ENCODE peak calls at places on chromosomes 1 and 21, in eight cellular contexts. One of them, this sample, is unnamed.

GRCh38 chr21:21612446-21612845 is 614.2 kb downstream of the NCAM2 start:
- DNase-seq in PC-9: no peak
- DNase-seq in D341Med: no peak
- DNase-seq in SJSA1: no peak
- DNase-seq in T-cell: no peak
- DNase-seq in renal cortical epithelial cell: peak
- DNase-seq in COLO829: peak
- DNase-seq in iris pigment epithelial cell: peak
- DNase-seq in this sample: no peak

GRCh38 chr1:224639426-224639975 is 23.4 kb downstream of the CNIH3 start:
- DNase-seq in renal cortical epithelial cell: no peak
- DNase-seq in T-cell: no peak
- DNase-seq in SJSA1: no peak
- DNase-seq in COLO829: no peak
- DNase-seq in D341Med: no peak
- DNase-seq in iris pigment epithelial cell: no peak
- DNase-seq in PC-9: no peak
- DNase-seq in this sample: no peak

GRCh38 chr1:100036718-100037664 is 67.2 kb downstream of the SLC35A3 start:
- DNase-seq in COLO829: no peak
- DNase-seq in iris pigment epithelial cell: peak
- DNase-seq in T-cell: no peak
- DNase-seq in D341Med: peak
- DNase-seq in PC-9: peak
- DNase-seq in SJSA1: peak
- DNase-seq in renal cortical epithelial cell: peak
- DNase-seq in this sample: no peak

GRCh38 chr1:44119525-44119924 is 904 bp downstream of the KLF17 start:
- DNase-seq in iris pigment epithelial cell: no peak
- DNase-seq in COLO829: no peak
- DNase-seq in T-cell: no peak
- DNase-seq in D341Med: no peak
- DNase-seq in SJSA1: no peak
- DNase-seq in PC-9: no peak
- DNase-seq in renal cortical epithelial cell: no peak
- DNase-seq in this sample: no peak

GRCh38 chr1:36528361-36529349 is 45.9 kb upstream of the CSF3R start:
- DNase-seq in SJSA1: no peak
- DNase-seq in D341Med: no peak
- DNase-seq in T-cell: no peak
- DNase-seq in COLO829: no peak
- DNase-seq in iris pigment epithelial cell: peak
- DNase-seq in PC-9: no peak
- DNase-seq in renal cortical epithelial cell: no peak
- DNase-seq in this sample: no peak

GRCh38 chr1:113073457-113073950 is 506 bp downstream of the LRIG2 start:
- DNase-seq in SJSA1: no peak
- DNase-seq in COLO829: peak
- DNase-seq in PC-9: peak
- DNase-seq in iris pigment epithelial cell: peak
- DNase-seq in renal cortical epithelial cell: peak
- DNase-seq in D341Med: no peak
- DNase-seq in T-cell: no peak
- DNase-seq in this sample: no peak

GRCh38 chr21:34227386-34227852 is 136.4 kb upstream of the KCNE2 start:
- DNase-seq in T-cell: no peak
- DNase-seq in COLO829: no peak
- DNase-seq in SJSA1: no peak
- DNase-seq in iris pigment epithelial cell: peak
- DNase-seq in PC-9: no peak
- DNase-seq in renal cortical epithelial cell: no peak
- DNase-seq in D341Med: no peak
- DNase-seq in this sample: no peak

GRCh38 chr1:39892611-39893595 is 8.8 kb downstream of the MYCL start:
- DNase-seq in T-cell: no peak
- DNase-seq in renal cortical epithelial cell: peak
- DNase-seq in PC-9: peak
- DNase-seq in COLO829: no peak
- DNase-seq in iris pigment epithelial cell: peak
- DNase-seq in D341Med: no peak
- DNase-seq in SJSA1: peak
- DNase-seq in this sample: no peak

GRCh38 chr1:192524223-192524622 is 51.4 kb upstream of the RGS1 start:
- DNase-seq in COLO829: peak
- DNase-seq in T-cell: no peak
- DNase-seq in D341Med: no peak
- DNase-seq in renal cortical epithelial cell: no peak
- DNase-seq in SJSA1: no peak
- DNase-seq in iris pigment epithelial cell: no peak
- DNase-seq in PC-9: no peak
- DNase-seq in this sample: no peak

GRCh38 chr1:226988337-226988672 is 48.2 kb downstream of the COQ8A start:
- DNase-seq in T-cell: no peak
- DNase-seq in D341Med: no peak
- DNase-seq in renal cortical epithelial cell: no peak
- DNase-seq in PC-9: no peak
- DNase-seq in COLO829: no peak
- DNase-seq in iris pigment epithelial cell: no peak
- DNase-seq in SJSA1: no peak
- DNase-seq in this sample: no peak

GRCh38 chr1:36542962-36543515 is 60.3 kb upstream of the CSF3R start:
- DNase-seq in iris pigment epithelial cell: no peak
- DNase-seq in T-cell: no peak
- DNase-seq in COLO829: no peak
- DNase-seq in PC-9: no peak
- DNase-seq in renal cortical epithelial cell: no peak
- DNase-seq in SJSA1: no peak
- DNase-seq in D341Med: no peak
- DNase-seq in this sample: no peak

GRCh38 chr1:201937624-201938212 is 8.6 kb downstream of the LMOD1 start:
- DNase-seq in D341Med: no peak
- DNase-seq in SJSA1: peak
- DNase-seq in renal cortical epithelial cell: peak
- DNase-seq in PC-9: peak
- DNase-seq in COLO829: peak
- DNase-seq in iris pigment epithelial cell: peak
- DNase-seq in T-cell: no peak
- DNase-seq in this sample: no peak

GRCh38 chr1:5513891-5514515 is 478.2 kb downstream of the NPHP4 start:
- DNase-seq in D341Med: no peak
- DNase-seq in COLO829: no peak
- DNase-seq in iris pigment epithelial cell: no peak
- DNase-seq in T-cell: no peak
- DNase-seq in PC-9: no peak
- DNase-seq in SJSA1: no peak
- DNase-seq in renal cortical epithelial cell: peak
- DNase-seq in this sample: no peak

GRCh38 chr1:61083799-61084385 is 1.5 kb downstream of the NFIA start:
- DNase-seq in T-cell: no peak
- DNase-seq in renal cortical epithelial cell: no peak
- DNase-seq in PC-9: no peak
- DNase-seq in D341Med: no peak
- DNase-seq in SJSA1: no peak
- DNase-seq in iris pigment epithelial cell: peak
- DNase-seq in COLO829: no peak
- DNase-seq in this sample: no peak

GRCh38 chr1:39128959-39129358 is 75.5 kb upstream of the MACF1 start:
- DNase-seq in renal cortical epithelial cell: peak
- DNase-seq in iris pigment epithelial cell: no peak
- DNase-seq in SJSA1: no peak
- DNase-seq in COLO829: no peak
- DNase-seq in D341Med: no peak
- DNase-seq in PC-9: peak
- DNase-seq in T-cell: no peak
- DNase-seq in this sample: no peak

GRCh38 chr1:34786521-34787325 is 5.7 kb downstream of the GJB3 start:
- DNase-seq in SJSA1: peak
- DNase-seq in renal cortical epithelial cell: peak
- DNase-seq in PC-9: peak
- DNase-seq in T-cell: peak
- DNase-seq in iris pigment epithelial cell: peak
- DNase-seq in COLO829: peak
- DNase-seq in D341Med: peak
- DNase-seq in this sample: peak

GRCh38 chr1:81982523-81982922 is 181.8 kb downstream of the ADGRL2 start:
- DNase-seq in renal cortical epithelial cell: no peak
- DNase-seq in T-cell: no peak
- DNase-seq in PC-9: no peak
- DNase-seq in D341Med: no peak
- DNase-seq in SJSA1: no peak
- DNase-seq in COLO829: no peak
- DNase-seq in iris pigment epithelial cell: no peak
- DNase-seq in this sample: no peak

GRCh38 chr1:226135709-226136108 is 50.8 kb downstream of the ACBD3 start:
- DNase-seq in T-cell: no peak
- DNase-seq in D341Med: peak
- DNase-seq in renal cortical epithelial cell: no peak
- DNase-seq in SJSA1: no peak
- DNase-seq in PC-9: no peak
- DNase-seq in COLO829: no peak
- DNase-seq in iris pigment epithelial cell: no peak
- DNase-seq in this sample: no peak

GRCh38 chr1:93712741-93713140 is 31.1 kb upstream of the BCAR3 start:
- DNase-seq in SJSA1: no peak
- DNase-seq in renal cortical epithelial cell: no peak
- DNase-seq in PC-9: no peak
- DNase-seq in T-cell: no peak
- DNase-seq in COLO829: no peak
- DNase-seq in D341Med: no peak
- DNase-seq in iris pigment epithelial cell: no peak
- DNase-seq in this sample: no peak

GRCh38 chr1:218463194-218464156 is 118.3 kb downstream of the TGFB2 start:
- DNase-seq in SJSA1: peak
- DNase-seq in T-cell: no peak
- DNase-seq in iris pigment epithelial cell: peak
- DNase-seq in PC-9: no peak
- DNase-seq in D341Med: no peak
- DNase-seq in COLO829: peak
- DNase-seq in renal cortical epithelial cell: no peak
- DNase-seq in this sample: no peak

GRCh38 chr1:241950390-241950789 is 7.2 kb upstream of the BECN2 start:
- DNase-seq in T-cell: no peak
- DNase-seq in PC-9: no peak
- DNase-seq in D341Med: no peak
- DNase-seq in SJSA1: no peak
- DNase-seq in renal cortical epithelial cell: peak
- DNase-seq in COLO829: no peak
- DNase-seq in iris pigment epithelial cell: peak
- DNase-seq in this sample: no peak

GRCh38 chr1:182198006-182198605 is 136.6 kb upstream of the ZNF648 start:
- DNase-seq in D341Med: no peak
- DNase-seq in SJSA1: no peak
- DNase-seq in T-cell: no peak
- DNase-seq in renal cortical epithelial cell: no peak
- DNase-seq in PC-9: no peak
- DNase-seq in iris pigment epithelial cell: no peak
- DNase-seq in COLO829: peak
- DNase-seq in this sample: no peak

GRCh38 chr1:40985875-40986274 is 6.4 kb downstream of the CTPS1 start:
- DNase-seq in T-cell: no peak
- DNase-seq in renal cortical epithelial cell: peak
- DNase-seq in COLO829: no peak
- DNase-seq in iris pigment epithelial cell: no peak
- DNase-seq in D341Med: no peak
- DNase-seq in PC-9: no peak
- DNase-seq in SJSA1: no peak
- DNase-seq in this sample: no peak

GRCh38 chr1:87463917-87464565 is 135.4 kb downstream of the LMO4 start:
- DNase-seq in D341Med: no peak
- DNase-seq in SJSA1: no peak
- DNase-seq in renal cortical epithelial cell: no peak
- DNase-seq in iris pigment epithelial cell: no peak
- DNase-seq in COLO829: no peak
- DNase-seq in PC-9: no peak
- DNase-seq in T-cell: no peak
- DNase-seq in this sample: no peak

GRCh38 chr1:26907071-26907922 is 6.5 kb downstream of the NR0B2 start:
- DNase-seq in iris pigment epithelial cell: peak
- DNase-seq in renal cortical epithelial cell: peak
- DNase-seq in COLO829: no peak
- DNase-seq in T-cell: no peak
- DNase-seq in PC-9: peak
- DNase-seq in SJSA1: no peak
- DNase-seq in D341Med: no peak
- DNase-seq in this sample: no peak

GRCh38 chr1:190353538-190354101 is 124.0 kb downstream of the BRINP3 start:
- DNase-seq in PC-9: no peak
- DNase-seq in renal cortical epithelial cell: no peak
- DNase-seq in COLO829: no peak
- DNase-seq in iris pigment epithelial cell: peak
- DNase-seq in D341Med: no peak
- DNase-seq in T-cell: no peak
- DNase-seq in SJSA1: no peak
- DNase-seq in this sample: no peak

GRCh38 chr1:91684599-91685196 is 184.0 kb downstream of the CDC7 start:
- DNase-seq in SJSA1: no peak
- DNase-seq in PC-9: no peak
- DNase-seq in renal cortical epithelial cell: no peak
- DNase-seq in iris pigment epithelial cell: peak
- DNase-seq in COLO829: no peak
- DNase-seq in D341Med: no peak
- DNase-seq in T-cell: no peak
- DNase-seq in this sample: peak

GRCh38 chr1:5993553-5994510 is 1.6 kb upstream of the NPHP4 start:
- DNase-seq in iris pigment epithelial cell: no peak
- DNase-seq in renal cortical epithelial cell: no peak
- DNase-seq in SJSA1: no peak
- DNase-seq in T-cell: no peak
- DNase-seq in COLO829: no peak
- DNase-seq in D341Med: no peak
- DNase-seq in PC-9: no peak
- DNase-seq in this sample: peak

GRCh38 chr1:158471920-158472319 is at the start of gene OR10R2:
- DNase-seq in renal cortical epithelial cell: no peak
- DNase-seq in iris pigment epithelial cell: no peak
- DNase-seq in D341Med: no peak
- DNase-seq in PC-9: no peak
- DNase-seq in COLO829: no peak
- DNase-seq in T-cell: no peak
- DNase-seq in SJSA1: no peak
- DNase-seq in this sample: no peak

GRCh38 chr1:94550396-94550795 is 8.8 kb upstream of the F3 start:
- DNase-seq in PC-9: no peak
- DNase-seq in COLO829: no peak
- DNase-seq in renal cortical epithelial cell: no peak
- DNase-seq in D341Med: no peak
- DNase-seq in iris pigment epithelial cell: no peak
- DNase-seq in T-cell: no peak
- DNase-seq in SJSA1: no peak
- DNase-seq in this sample: no peak

GRCh38 chr1:31239653-31240241 is at the start of gene NKAIN1:
- DNase-seq in SJSA1: no peak
- DNase-seq in D341Med: peak
- DNase-seq in T-cell: no peak
- DNase-seq in PC-9: no peak
- DNase-seq in COLO829: no peak
- DNase-seq in iris pigment epithelial cell: peak
- DNase-seq in renal cortical epithelial cell: no peak
- DNase-seq in this sample: no peak

GRCh38 chr1:26281971-26282693 is 2.2 kb downstream of the SH3BGRL3 start:
- DNase-seq in renal cortical epithelial cell: no peak
- DNase-seq in D341Med: no peak
- DNase-seq in COLO829: no peak
- DNase-seq in SJSA1: no peak
- DNase-seq in T-cell: no peak
- DNase-seq in iris pigment epithelial cell: peak
- DNase-seq in PC-9: no peak
- DNase-seq in this sample: no peak

GRCh38 chr1:33365560-33365997 is 44.7 kb upstream of the A3GALT2 start:
- DNase-seq in COLO829: no peak
- DNase-seq in D341Med: no peak
- DNase-seq in SJSA1: peak
- DNase-seq in T-cell: no peak
- DNase-seq in PC-9: no peak
- DNase-seq in renal cortical epithelial cell: peak
- DNase-seq in iris pigment epithelial cell: peak
- DNase-seq in this sample: no peak

GRCh38 chr1:235430991-235431390 is 63.8 kb downstream of the TBCE start:
- DNase-seq in D341Med: no peak
- DNase-seq in SJSA1: no peak
- DNase-seq in T-cell: no peak
- DNase-seq in renal cortical epithelial cell: no peak
- DNase-seq in PC-9: no peak
- DNase-seq in COLO829: no peak
- DNase-seq in iris pigment epithelial cell: peak
- DNase-seq in this sample: no peak